ENCODE peak calls at places on chromosomes 4 and X, in nine cellular contexts. One of them, this sample, is unnamed.

GRCh38 chrX:150477364-150477763 is 91.1 kb upstream of the MTM1 start:
- DNase-seq in GM03348: no peak
- DNase-seq in occipital lobe: no peak
- DNase-seq in HT1080: no peak
- DNase-seq in activated gamma-delta T cell treated with Interleukin-2 at 50 U/mL for 16 hours: no peak
- DNase-seq in GF-D8: no peak
- DNase-seq in Right ventricle myocardium superior: no peak
- DNase-seq in HCT116: no peak
- DNase-seq in naive thymus-derived CD8-positive, alpha-beta T cell: no peak
- DNase-seq in this sample: no peak

GRCh38 chr4:39255266-39255665 is 72.9 kb downstream of the WDR19 start:
- DNase-seq in GM03348: peak; percentile 52
- DNase-seq in HCT116: no peak
- DNase-seq in GF-D8: no peak
- DNase-seq in occipital lobe: no peak
- DNase-seq in naive thymus-derived CD8-positive, alpha-beta T cell: no peak
- DNase-seq in HT1080: peak; percentile 92
- DNase-seq in activated gamma-delta T cell treated with Interleukin-2 at 50 U/mL for 16 hours: no peak
- DNase-seq in Right ventricle myocardium superior: no peak
- DNase-seq in this sample: peak; percentile 28

GRCh38 chr4:3382251-3382650 is 59.5 kb upstream of the HGFAC start:
- DNase-seq in occipital lobe: no peak
- DNase-seq in activated gamma-delta T cell treated with Interleukin-2 at 50 U/mL for 16 hours: no peak
- DNase-seq in HCT116: no peak
- DNase-seq in naive thymus-derived CD8-positive, alpha-beta T cell: no peak
- DNase-seq in GM03348: no peak
- DNase-seq in Right ventricle myocardium superior: no peak
- DNase-seq in GF-D8: no peak
- DNase-seq in HT1080: no peak
- DNase-seq in this sample: no peak

GRCh38 chrX:38561951-38562719 is 793 bp downstream of the TSPAN7 start:
- DNase-seq in activated gamma-delta T cell treated with Interleukin-2 at 50 U/mL for 16 hours: no peak
- DNase-seq in GF-D8: no peak
- DNase-seq in Right ventricle myocardium superior: peak; percentile 37
- DNase-seq in naive thymus-derived CD8-positive, alpha-beta T cell: peak; percentile 11
- DNase-seq in occipital lobe: peak; percentile 52
- DNase-seq in GM03348: peak; percentile 2
- DNase-seq in HT1080: no peak
- DNase-seq in HCT116: no peak
- DNase-seq in this sample: no peak

GRCh38 chr4:188297873-188298272 is 158.6 kb downstream of the TRIML1 start:
- DNase-seq in GM03348: peak; percentile 51
- DNase-seq in Right ventricle myocardium superior: no peak
- DNase-seq in activated gamma-delta T cell treated with Interleukin-2 at 50 U/mL for 16 hours: no peak
- DNase-seq in HCT116: no peak
- DNase-seq in GF-D8: no peak
- DNase-seq in HT1080: peak; percentile 60
- DNase-seq in occipital lobe: no peak
- DNase-seq in naive thymus-derived CD8-positive, alpha-beta T cell: no peak
- DNase-seq in this sample: no peak

GRCh38 chr4:73608677-73609594 is 11.3 kb downstream of the RASSF6 start:
- DNase-seq in HCT116: no peak
- DNase-seq in HT1080: peak; percentile 44
- DNase-seq in GF-D8: no peak
- DNase-seq in occipital lobe: no peak
- DNase-seq in activated gamma-delta T cell treated with Interleukin-2 at 50 U/mL for 16 hours: no peak
- DNase-seq in Right ventricle myocardium superior: no peak
- DNase-seq in GM03348: no peak
- DNase-seq in naive thymus-derived CD8-positive, alpha-beta T cell: no peak
- DNase-seq in this sample: no peak

GRCh38 chr4:154741877-154742851 is 1.6 kb upstream of the LRAT start:
- DNase-seq in HCT116: no peak
- DNase-seq in occipital lobe: no peak
- DNase-seq in GM03348: no peak
- DNase-seq in GF-D8: no peak
- DNase-seq in Right ventricle myocardium superior: no peak
- DNase-seq in naive thymus-derived CD8-positive, alpha-beta T cell: no peak
- DNase-seq in activated gamma-delta T cell treated with Interleukin-2 at 50 U/mL for 16 hours: no peak
- DNase-seq in HT1080: no peak
- DNase-seq in this sample: no peak

GRCh38 chr4:5143306-5143861 is 92.1 kb downstream of the STK32B start:
- DNase-seq in naive thymus-derived CD8-positive, alpha-beta T cell: no peak
- DNase-seq in Right ventricle myocardium superior: no peak
- DNase-seq in activated gamma-delta T cell treated with Interleukin-2 at 50 U/mL for 16 hours: no peak
- DNase-seq in HCT116: no peak
- DNase-seq in GM03348: no peak
- DNase-seq in GF-D8: no peak
- DNase-seq in occipital lobe: no peak
- DNase-seq in HT1080: no peak
- DNase-seq in this sample: no peak

GRCh38 chrX:12263211-12263610 is 124.9 kb downstream of the FRMPD4 start:
- DNase-seq in GM03348: no peak
- DNase-seq in HCT116: no peak
- DNase-seq in naive thymus-derived CD8-positive, alpha-beta T cell: no peak
- DNase-seq in occipital lobe: no peak
- DNase-seq in GF-D8: no peak
- DNase-seq in HT1080: peak; percentile 64
- DNase-seq in Right ventricle myocardium superior: no peak
- DNase-seq in activated gamma-delta T cell treated with Interleukin-2 at 50 U/mL for 16 hours: no peak
- DNase-seq in this sample: no peak

GRCh38 chr4:41701961-41702360 is 46.6 kb downstream of the PHOX2B start:
- DNase-seq in HCT116: no peak
- DNase-seq in GF-D8: no peak
- DNase-seq in activated gamma-delta T cell treated with Interleukin-2 at 50 U/mL for 16 hours: no peak
- DNase-seq in HT1080: no peak
- DNase-seq in naive thymus-derived CD8-positive, alpha-beta T cell: no peak
- DNase-seq in GM03348: no peak
- DNase-seq in Right ventricle myocardium superior: no peak
- DNase-seq in occipital lobe: no peak
- DNase-seq in this sample: peak; percentile 40

GRCh38 chrX:65406532-65406931 is 128.1 kb downstream of the LAS1L start:
- DNase-seq in Right ventricle myocardium superior: no peak
- DNase-seq in activated gamma-delta T cell treated with Interleukin-2 at 50 U/mL for 16 hours: no peak
- DNase-seq in HT1080: no peak
- DNase-seq in occipital lobe: no peak
- DNase-seq in HCT116: no peak
- DNase-seq in naive thymus-derived CD8-positive, alpha-beta T cell: no peak
- DNase-seq in GF-D8: no peak
- DNase-seq in GM03348: peak; percentile 2
- DNase-seq in this sample: no peak

GRCh38 chr4:159146454-159146853 is 43.6 kb downstream of the RAPGEF2 start:
- DNase-seq in GM03348: no peak
- DNase-seq in activated gamma-delta T cell treated with Interleukin-2 at 50 U/mL for 16 hours: no peak
- DNase-seq in HCT116: no peak
- DNase-seq in naive thymus-derived CD8-positive, alpha-beta T cell: no peak
- DNase-seq in occipital lobe: no peak
- DNase-seq in HT1080: no peak
- DNase-seq in Right ventricle myocardium superior: no peak
- DNase-seq in GF-D8: no peak
- DNase-seq in this sample: no peak

GRCh38 chr4:80336582-80336981 is 1.1 kb downstream of the CFAP299 start:
- DNase-seq in HT1080: peak; percentile 36
- DNase-seq in activated gamma-delta T cell treated with Interleukin-2 at 50 U/mL for 16 hours: no peak
- DNase-seq in Right ventricle myocardium superior: no peak
- DNase-seq in GF-D8: no peak
- DNase-seq in HCT116: peak; percentile 18
- DNase-seq in occipital lobe: no peak
- DNase-seq in GM03348: peak; percentile 48
- DNase-seq in naive thymus-derived CD8-positive, alpha-beta T cell: no peak
- DNase-seq in this sample: peak; percentile 28

GRCh38 chr4:71944956-71945355 is 86.8 kb upstream of the NPFFR2 start:
- DNase-seq in naive thymus-derived CD8-positive, alpha-beta T cell: no peak
- DNase-seq in Right ventricle myocardium superior: no peak
- DNase-seq in activated gamma-delta T cell treated with Interleukin-2 at 50 U/mL for 16 hours: no peak
- DNase-seq in GF-D8: no peak
- DNase-seq in HCT116: no peak
- DNase-seq in HT1080: peak; percentile 67
- DNase-seq in GM03348: no peak
- DNase-seq in occipital lobe: no peak
- DNase-seq in this sample: no peak

GRCh38 chr4:107624024-107624423 is 96.0 kb downstream of the PAPSS1 start:
- DNase-seq in GF-D8: no peak
- DNase-seq in occipital lobe: no peak
- DNase-seq in activated gamma-delta T cell treated with Interleukin-2 at 50 U/mL for 16 hours: no peak
- DNase-seq in HT1080: no peak
- DNase-seq in HCT116: no peak
- DNase-seq in Right ventricle myocardium superior: no peak
- DNase-seq in naive thymus-derived CD8-positive, alpha-beta T cell: no peak
- DNase-seq in GM03348: no peak
- DNase-seq in this sample: no peak

GRCh38 chr4:155787113-155787710 is 28.4 kb downstream of the GUCY1B1 start:
- DNase-seq in GM03348: peak; percentile 67
- DNase-seq in HCT116: peak; percentile 44
- DNase-seq in naive thymus-derived CD8-positive, alpha-beta T cell: no peak
- DNase-seq in activated gamma-delta T cell treated with Interleukin-2 at 50 U/mL for 16 hours: no peak
- DNase-seq in occipital lobe: no peak
- DNase-seq in Right ventricle myocardium superior: no peak
- DNase-seq in GF-D8: no peak
- DNase-seq in HT1080: peak; percentile 65
- DNase-seq in this sample: no peak

GRCh38 chr4:1246111-1246881 is 2.6 kb downstream of the CTBP1 start:
- DNase-seq in occipital lobe: no peak
- DNase-seq in Right ventricle myocardium superior: peak; percentile 56
- DNase-seq in HCT116: no peak
- DNase-seq in activated gamma-delta T cell treated with Interleukin-2 at 50 U/mL for 16 hours: no peak
- DNase-seq in GM03348: peak; percentile 21
- DNase-seq in GF-D8: peak; percentile 21
- DNase-seq in HT1080: no peak
- DNase-seq in naive thymus-derived CD8-positive, alpha-beta T cell: no peak
- DNase-seq in this sample: peak; percentile 82

GRCh38 chrX:129115104-129115503 is 408.2 kb downstream of the SMARCA1 start:
- DNase-seq in HT1080: peak; percentile 39
- DNase-seq in HCT116: peak; percentile 31
- DNase-seq in occipital lobe: no peak
- DNase-seq in naive thymus-derived CD8-positive, alpha-beta T cell: no peak
- DNase-seq in Right ventricle myocardium superior: no peak
- DNase-seq in activated gamma-delta T cell treated with Interleukin-2 at 50 U/mL for 16 hours: no peak
- DNase-seq in GF-D8: no peak
- DNase-seq in GM03348: no peak
- DNase-seq in this sample: no peak

GRCh38 chr4:77433102-77433733 is 172.4 kb upstream of the CXCL13 start:
- DNase-seq in HCT116: peak; percentile 42
- DNase-seq in GM03348: peak; percentile 29
- DNase-seq in GF-D8: peak; percentile 12
- DNase-seq in occipital lobe: no peak
- DNase-seq in activated gamma-delta T cell treated with Interleukin-2 at 50 U/mL for 16 hours: no peak
- DNase-seq in naive thymus-derived CD8-positive, alpha-beta T cell: no peak
- DNase-seq in Right ventricle myocardium superior: no peak
- DNase-seq in HT1080: peak; percentile 56
- DNase-seq in this sample: peak; percentile 41

GRCh38 chr4:109614466-109614865 is 54.4 kb downstream of the MCUB start:
- DNase-seq in Right ventricle myocardium superior: no peak
- DNase-seq in activated gamma-delta T cell treated with Interleukin-2 at 50 U/mL for 16 hours: no peak
- DNase-seq in naive thymus-derived CD8-positive, alpha-beta T cell: no peak
- DNase-seq in occipital lobe: no peak
- DNase-seq in HT1080: no peak
- DNase-seq in GM03348: no peak
- DNase-seq in GF-D8: no peak
- DNase-seq in HCT116: no peak
- DNase-seq in this sample: no peak

GRCh38 chr4:7342581-7343352 is 92.0 kb downstream of the PSAPL1 start:
- DNase-seq in naive thymus-derived CD8-positive, alpha-beta T cell: no peak
- DNase-seq in HCT116: no peak
- DNase-seq in GF-D8: no peak
- DNase-seq in GM03348: no peak
- DNase-seq in Right ventricle myocardium superior: no peak
- DNase-seq in HT1080: no peak
- DNase-seq in activated gamma-delta T cell treated with Interleukin-2 at 50 U/mL for 16 hours: no peak
- DNase-seq in occipital lobe: no peak
- DNase-seq in this sample: no peak

GRCh38 chrX:106397788-106398538 is 213.8 kb upstream of the RADX start:
- DNase-seq in occipital lobe: no peak
- DNase-seq in GF-D8: no peak
- DNase-seq in HT1080: no peak
- DNase-seq in GM03348: no peak
- DNase-seq in HCT116: peak; percentile 21
- DNase-seq in naive thymus-derived CD8-positive, alpha-beta T cell: no peak
- DNase-seq in activated gamma-delta T cell treated with Interleukin-2 at 50 U/mL for 16 hours: no peak
- DNase-seq in Right ventricle myocardium superior: no peak
- DNase-seq in this sample: no peak

GRCh38 chr4:6869944-6870343 is 39.7 kb upstream of the TBC1D14 start:
- DNase-seq in Right ventricle myocardium superior: peak; percentile 68
- DNase-seq in activated gamma-delta T cell treated with Interleukin-2 at 50 U/mL for 16 hours: no peak
- DNase-seq in occipital lobe: no peak
- DNase-seq in GM03348: no peak
- DNase-seq in HT1080: no peak
- DNase-seq in naive thymus-derived CD8-positive, alpha-beta T cell: no peak
- DNase-seq in HCT116: no peak
- DNase-seq in GF-D8: no peak
- DNase-seq in this sample: no peak

GRCh38 chr4:26815199-26815598 is 45.4 kb upstream of the STIM2 start:
- DNase-seq in activated gamma-delta T cell treated with Interleukin-2 at 50 U/mL for 16 hours: no peak
- DNase-seq in HT1080: no peak
- DNase-seq in occipital lobe: no peak
- DNase-seq in GM03348: no peak
- DNase-seq in GF-D8: no peak
- DNase-seq in HCT116: no peak
- DNase-seq in naive thymus-derived CD8-positive, alpha-beta T cell: no peak
- DNase-seq in Right ventricle myocardium superior: no peak
- DNase-seq in this sample: no peak

GRCh38 chr4:7983296-7983695 is 43.6 kb upstream of the AFAP1 start:
- DNase-seq in GM03348: no peak
- DNase-seq in naive thymus-derived CD8-positive, alpha-beta T cell: no peak
- DNase-seq in activated gamma-delta T cell treated with Interleukin-2 at 50 U/mL for 16 hours: no peak
- DNase-seq in occipital lobe: no peak
- DNase-seq in HCT116: no peak
- DNase-seq in HT1080: no peak
- DNase-seq in GF-D8: no peak
- DNase-seq in Right ventricle myocardium superior: no peak
- DNase-seq in this sample: no peak

GRCh38 chr4:6674500-6675149 is 19.1 kb upstream of the S100P start:
- DNase-seq in GM03348: no peak
- DNase-seq in HT1080: peak; percentile 54
- DNase-seq in occipital lobe: no peak
- DNase-seq in activated gamma-delta T cell treated with Interleukin-2 at 50 U/mL for 16 hours: peak; percentile 65
- DNase-seq in GF-D8: no peak
- DNase-seq in HCT116: peak; percentile 63
- DNase-seq in Right ventricle myocardium superior: peak; percentile 46
- DNase-seq in naive thymus-derived CD8-positive, alpha-beta T cell: peak; percentile 64
- DNase-seq in this sample: peak; percentile 53

GRCh38 chr4:57504139-57504538 is 394.0 kb upstream of the IGFBP7 start:
- DNase-seq in occipital lobe: no peak
- DNase-seq in HCT116: no peak
- DNase-seq in naive thymus-derived CD8-positive, alpha-beta T cell: no peak
- DNase-seq in Right ventricle myocardium superior: no peak
- DNase-seq in activated gamma-delta T cell treated with Interleukin-2 at 50 U/mL for 16 hours: no peak
- DNase-seq in HT1080: no peak
- DNase-seq in GM03348: no peak
- DNase-seq in GF-D8: no peak
- DNase-seq in this sample: no peak

GRCh38 chrX:13581554-13581953 is 12.2 kb downstream of the EGFL6 start:
- DNase-seq in GM03348: peak; percentile 43
- DNase-seq in activated gamma-delta T cell treated with Interleukin-2 at 50 U/mL for 16 hours: no peak
- DNase-seq in occipital lobe: no peak
- DNase-seq in naive thymus-derived CD8-positive, alpha-beta T cell: no peak
- DNase-seq in GF-D8: no peak
- DNase-seq in HCT116: no peak
- DNase-seq in HT1080: no peak
- DNase-seq in Right ventricle myocardium superior: no peak
- DNase-seq in this sample: no peak

This sample was measured in PC-9.